ENCODE peak calls at places on chromosomes 6 and 20, in four cellular contexts. J is Caco-2, U is left ventricle myocardium inferior, E is lower lobe of right lung. N is an unnamed sample.

GRCh38 chr6:98976674-98977365 is 29.1 kb upstream of the FBXL4 start:
- DNase-seq in J (no peak), U (no peak), E (no peak), N (no peak)

GRCh38 chr20:2919518-2920245 is 46.4 kb downstream of the PTPRA start:
- DNase-seq in J (peak), E (no peak), U (no peak), N (peak)

GRCh38 chr6:166527849-166528248 is 58.6 kb downstream of the RAMACL start:
- DNase-seq in E (no peak), J (no peak), U (no peak), N (no peak)

GRCh38 chr6:31528821-31529328 is at the start of gene MCCD1:
- DNase-seq in U (no peak), E (no peak), J (no peak), N (no peak)

GRCh38 chr20:40860487-40860902 is 168.1 kb upstream of the TOP1 start:
- DNase-seq in E (no peak), J (peak), U (no peak), N (no peak)

GRCh38 chr20:49568491-49569151 is 684 bp upstream of the PTGIS start:
- DNase-seq in U (no peak), E (no peak), J (no peak), N (no peak)

GRCh38 chr6:133262804-133263203 is 21.6 kb downstream of the EYA4 start:
- DNase-seq in E (no peak), U (peak), J (no peak), N (no peak)

GRCh38 chr6:46996860-46997641 is 45.1 kb downstream of the ADGRF1 start:
- DNase-seq in E (no peak), U (no peak), J (peak), N (no peak)

GRCh38 chr20:37699202-37699601 is 5.4 kb downstream of the CTNNBL1 start:
- DNase-seq in U (peak), E (no peak), J (no peak), N (no peak)

GRCh38 chr6:113879186-113880096 is 22.3 kb downstream of the MARCKS start:
- DNase-seq in U (no peak), J (peak), E (no peak), N (no peak)

GRCh38 chr6:45872827-45873226 is 142.8 kb downstream of the CLIC5 start:
- DNase-seq in E (no peak), J (no peak), U (no peak), N (no peak)

GRCh38 chr6:159836294-159837140 is 36.4 kb downstream of the PNLDC1 start:
- DNase-seq in J (no peak), U (peak), E (peak), N (no peak)

GRCh38 chr20:25070821-25071473 is 11.0 kb downstream of the VSX1 start:
- DNase-seq in J (no peak), E (no peak), U (no peak), N (no peak)

GRCh38 chr6:82381278-82381677 is 17.7 kb downstream of the TPBG start:
- DNase-seq in J (no peak), U (no peak), E (no peak), N (no peak)

GRCh38 chr6:3061501-3061941 is 6.8 kb upstream of the RIPK1 start:
- DNase-seq in J (no peak), U (no peak), E (no peak), N (no peak)

DNA sequence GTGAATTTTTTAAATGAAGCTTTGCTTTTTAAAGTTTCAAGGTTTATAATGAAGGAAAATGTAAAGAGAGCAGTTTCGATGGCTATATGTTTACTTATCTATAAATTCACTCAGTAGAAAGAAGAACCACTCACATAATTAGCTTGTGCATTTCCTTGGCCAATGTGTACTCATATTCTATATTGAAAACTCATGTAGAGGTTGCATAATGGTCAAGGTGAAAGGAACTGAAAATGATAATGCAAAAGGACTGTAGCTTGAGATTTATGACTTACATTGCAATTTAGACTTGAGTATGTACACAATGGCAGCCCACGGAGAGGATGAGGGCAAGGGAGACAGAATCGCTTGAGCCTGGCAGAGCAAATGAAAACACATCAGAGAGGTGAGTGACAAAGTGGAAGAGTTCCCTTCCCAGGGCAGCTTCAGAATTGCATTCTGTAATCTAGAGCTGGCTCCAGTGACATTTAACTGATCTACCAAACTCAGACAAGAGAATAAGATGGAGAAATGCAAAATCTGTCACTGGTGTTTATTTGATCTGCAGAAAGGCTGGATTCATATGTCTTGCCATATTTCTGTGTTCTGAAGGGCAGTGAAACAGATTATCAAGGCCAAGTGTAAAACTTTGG is 191.8 kb downstream of the TMEM200A start:
- DNase-seq in U (no peak), J (no peak), E (no peak), N (no peak)
- H3K4me3 ChIP-seq in U (no peak), J (no peak), E (no peak), N (no peak)

GRCh38 chr6:161218222-161218621 is 55.6 kb downstream of the AGPAT4 start:
- DNase-seq in J (no peak), U (no peak), E (no peak), N (no peak)
- TF ChIP-seq CTCF in J (no peak), U (peak), E (no peak), N (peak)

GRCh38 chr6:24356310-24357035 is 1.4 kb downstream of the DCDC2 start:
- DNase-seq in U (no peak), J (peak), E (no peak), N (no peak)

GRCh38 chr6:24355422-24355821 is 2.4 kb downstream of the DCDC2 start:
- DNase-seq in U (no peak), J (no peak), E (no peak), N (no peak)

GRCh38 chr6:24358219-24358821 is 461 bp upstream of the DCDC2 start:
- DNase-seq in E (no peak), J (no peak), U (no peak), N (no peak)

GRCh38 chr6:24359640-24360454 is 2.0 kb upstream of the DCDC2 start:
- DNase-seq in U (peak), E (peak), J (peak), N (peak)

GRCh38 chr6:24357336-24358218 is at the start of gene DCDC2:
- DNase-seq in J (peak), E (peak), U (no peak), N (peak)
- H3K4me3 ChIP-seq in J (peak), E (peak), U (peak), N (peak)

DNA sequence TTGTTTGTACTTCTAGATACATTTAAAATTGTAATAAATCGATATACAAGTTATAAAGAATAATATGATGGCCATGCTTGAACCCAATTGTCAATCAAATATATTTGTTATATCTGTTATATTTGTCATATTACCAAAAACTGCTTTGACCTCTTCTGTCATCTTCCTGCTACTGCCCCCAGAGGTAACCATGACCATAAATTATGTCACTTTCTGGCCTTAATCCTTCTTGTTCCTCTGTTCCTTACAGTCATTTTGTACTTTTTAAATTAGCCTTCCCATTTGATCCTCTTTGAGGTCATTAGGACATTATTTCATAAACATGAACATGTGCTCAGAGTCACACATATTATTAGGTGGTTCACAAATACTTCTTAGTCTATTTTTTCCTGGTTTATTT is 124.7 kb downstream of the HFE start:
- DNase-seq in J (no peak), U (no peak), E (no peak), N (no peak)
- TF ChIP-seq CTCF in J (no peak), U (no peak), E (no peak), N (no peak)

N was measured in epithelial cell of proximal tubule.